ENCODE peak calls at places on chromosomes 7 and 10, in six cellular contexts. F is endothelial cell of umbilical vein; Y is PC-9; O is dorsolateral prefrontal cortex; A is naive thymus-derived CD4-positive, alpha-beta T cell; Z is hepatocyte. H is an unnamed sample.
A peak's percentile ranks its signal among the peaks of the same experiment; 100 is the strongest.

GRCh38 chr10:74681917-74682627 is 144.3 kb upstream of the KAT6B start:
- DNase-seq in F (no peak), Y (no peak), O (no peak), A (no peak), Z (no peak), H (no peak)

GRCh38 chr7:26413007-26413691 is 121.5 kb downstream of the SNX10 start:
- DNase-seq in F (peak; percentile 44), Y (peak; percentile 55), O (no peak), A (no peak), Z (no peak), H (no peak)

GRCh38 chr10:117590516-117590915 is 48.0 kb downstream of the EMX2 start:
- DNase-seq in F (no peak), Y (no peak), O (no peak), A (no peak), Z (no peak), H (no peak)

GRCh38 chr10:110758898-110759297 is 112.8 kb upstream of the PDCD4 start:
- DNase-seq in F (peak; percentile 89), Y (no peak), O (no peak), A (no peak), Z (no peak), H (no peak)

GRCh38 chr10:21985541-21985940 is 18.0 kb downstream of the DNAJC1 start:
- DNase-seq in F (no peak), Y (no peak), O (no peak), A (no peak), Z (no peak), H (no peak)

GRCh38 chr7:124033093-124033806 is 383 bp upstream of the TMEM229A start:
- DNase-seq in F (no peak), Y (no peak), O (peak; percentile 69), A (no peak), Z (peak; percentile 37), H (peak; percentile 76)

GRCh38 chr10:28881483-28881882 is 204.2 kb downstream of the BAMBI start:
- DNase-seq in F (no peak), Y (no peak), O (no peak), A (no peak), Z (no peak), H (no peak)

GRCh38 chr10:110747609-110748464 is 103.7 kb downstream of the RBM20 start:
- DNase-seq in F (peak; percentile 74), Y (no peak), O (no peak), A (no peak), Z (no peak), H (no peak)

GRCh38 chr10:79392506-79393176 is 45.4 kb downstream of the PPIF start:
- DNase-seq in F (no peak), Y (no peak), O (peak; percentile 17), A (no peak), Z (no peak), H (no peak)

GRCh38 chr10:110317866-110318850 is 13.4 kb upstream of the SMNDC1 start:
- DNase-seq in F (no peak), Y (no peak), O (no peak), A (no peak), Z (no peak), H (no peak)

GRCh38 chr10:111297351-111297848 is 220.6 kb downstream of the ADRA2A start:
- DNase-seq in F (no peak), Y (no peak), O (no peak), A (no peak), Z (peak; percentile 31), H (no peak)

GRCh38 chr7:151110236-151110940 is 24.1 kb downstream of the AGAP3 start:
- DNase-seq in F (no peak), Y (no peak), O (no peak), A (no peak), Z (no peak), H (no peak)

GRCh38 chr10:133420579-133420978 is 3.8 kb downstream of the SPRN start:
- DNase-seq in F (no peak), Y (no peak), O (no peak), A (no peak), Z (no peak), H (no peak)

GRCh38 chr7:34160261-34160752 is 255.0 kb downstream of the BMPER start:
- DNase-seq in F (no peak), Y (no peak), O (no peak), A (no peak), Z (no peak), H (no peak)

GRCh38 chr7:100584677-100585510 is 1.0 kb downstream of the LRCH4 start:
- DNase-seq in F (peak; percentile 68), Y (peak; percentile 79), O (no peak), A (no peak), Z (peak; percentile 89), H (no peak)

GRCh38 chr7:29194594-29195417 is at the start of gene CHN2:
- DNase-seq in F (peak; percentile 42), Y (no peak), O (peak; percentile 52), A (peak; percentile 16), Z (peak; percentile 79), H (peak; percentile 57)

GRCh38 chr7:117135553-117135891 is 182.2 kb downstream of the ST7 start:
- DNase-seq in F (no peak), Y (no peak), O (no peak), A (no peak), Z (no peak), H (no peak)

GRCh38 chr7:5677538-5678294 is 103.7 kb downstream of the RNF216 start:
- DNase-seq in F (peak; percentile 84), Y (peak; percentile 62), O (peak; percentile 70), A (peak; percentile 34), Z (peak; percentile 62), H (peak; percentile 48)

GRCh38 chr10:89301231-89301630 is 615 bp upstream of the IFIT2 start:
- DNase-seq in F (peak; percentile 46), Y (no peak), O (no peak), A (no peak), Z (no peak), H (peak; percentile 45)

GRCh38 chr10:91344117-91344856 is 65.9 kb upstream of the HECTD2 start:
- DNase-seq in F (no peak), Y (peak; percentile 42), O (no peak), A (no peak), Z (no peak), H (no peak)

GRCh38 chr10:102964713-102965112 is 46.6 kb downstream of the CNNM2 start:
- DNase-seq in F (no peak), Y (no peak), O (no peak), A (no peak), Z (no peak), H (no peak)

GRCh38 chr7:151472644-151473380 is 32.9 kb upstream of the CRYGN start:
- DNase-seq in F (peak; percentile 86), Y (no peak), O (no peak), A (no peak), Z (no peak), H (no peak)

GRCh38 chr7:22866965-22867364 is 44.3 kb upstream of the TOMM7 start:
- DNase-seq in F (peak; percentile 61), Y (no peak), O (no peak), A (no peak), Z (no peak), H (no peak)

GRCh38 chr7:51607447-51607846 is 290.8 kb upstream of the COBL start:
- DNase-seq in F (no peak), Y (no peak), O (no peak), A (no peak), Z (no peak), H (no peak)

GRCh38 chr7:66296555-66296954 is 91.4 kb downstream of the TPST1 start:
- DNase-seq in F (no peak), Y (no peak), O (no peak), A (no peak), Z (no peak), H (no peak)

GRCh38 chr10:120945801-120946302 is 94.7 kb downstream of the WDR11 start:
- DNase-seq in F (no peak), Y (no peak), O (peak; percentile 94), A (no peak), Z (no peak), H (peak; percentile 90)

GRCh38 chr7:155381852-155382801 is 75.8 kb upstream of the EN2 start:
- DNase-seq in F (no peak), Y (no peak), O (no peak), A (no peak), Z (no peak), H (peak; percentile 62)

GRCh38 chr10:97685395-97685958 is 1.6 kb downstream of the AVPI1 start:
- DNase-seq in F (peak; percentile 32), Y (peak; percentile 63), O (no peak), A (no peak), Z (no peak), H (no peak)

GRCh38 chr10:58919927-58920654 is 256.4 kb upstream of the PHYHIPL start:
- DNase-seq in F (no peak), Y (peak; percentile 74), O (no peak), A (no peak), Z (no peak), H (no peak)
- H3K27ac ChIP-seq in F (no peak overlapping the region), Y (peak overlapping the region; percentile 17), O (no peak overlapping the region), A (no peak overlapping the region), Z (no peak overlapping the region), H (no peak overlapping the region)

DNA sequence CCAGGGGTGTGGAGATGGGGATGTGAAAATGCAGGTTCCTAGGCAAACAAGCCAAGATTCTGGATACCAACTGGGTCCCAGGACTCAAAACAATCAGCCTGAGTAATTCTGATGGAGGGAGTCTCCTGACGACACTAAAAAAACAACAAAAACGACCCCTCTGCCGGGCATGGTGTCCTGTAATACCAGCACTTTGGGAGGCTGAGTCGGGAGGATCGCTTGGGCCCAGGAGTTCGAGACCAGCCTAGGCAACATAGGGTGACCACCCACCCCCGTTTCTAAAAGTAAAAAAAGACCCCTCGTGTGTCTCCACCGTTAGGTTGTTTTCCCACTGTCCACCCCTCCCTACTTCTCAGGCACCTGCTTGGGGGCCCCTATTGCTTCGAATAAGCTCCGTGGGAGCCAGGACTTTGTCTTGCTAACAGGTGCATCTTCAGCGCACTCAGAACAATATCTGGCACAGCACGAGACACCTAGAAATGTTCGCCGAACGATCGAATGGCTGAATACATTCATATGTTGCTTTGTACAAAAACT is 743 bp upstream of the NRF1 start:
- DNase-seq in F (no peak), Y (no peak), O (no peak), A (no peak), Z (peak; percentile 15), H (no peak)
- H3K27ac ChIP-seq in F (peak overlapping the region; percentile 81), Y (peak overlapping the region; percentile 75), O (peak overlapping the region; percentile 98), A (peak overlapping the region; percentile 82), Z (peak overlapping the region; percentile 97), H (peak overlapping the region; percentile 94)

DNA sequence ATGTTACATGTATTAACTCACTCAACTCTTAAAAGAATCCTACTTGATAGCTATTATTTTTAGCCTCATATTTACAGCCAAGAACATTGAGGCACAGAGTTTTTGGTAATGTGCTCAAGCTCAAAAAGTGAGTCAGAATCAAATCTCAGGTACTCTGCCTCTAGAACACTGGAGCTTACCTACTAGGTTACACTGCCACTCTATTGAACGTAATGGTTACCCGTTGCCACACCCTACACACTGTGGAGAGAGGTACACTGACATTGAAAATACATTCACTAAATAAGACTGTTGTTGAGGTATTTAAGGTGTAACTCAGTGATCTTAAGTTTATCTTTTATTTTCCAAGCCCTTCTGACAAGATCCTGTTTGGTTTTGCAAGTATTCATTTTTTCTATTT is 17.9 kb downstream of the SLC26A3 start:
- DNase-seq in F (no peak), Y (no peak), O (no peak), A (no peak), Z (no peak), H (no peak)
- H3K27ac ChIP-seq in F (no peak overlapping the region), Y (no peak overlapping the region), O (no peak overlapping the region), A (no peak overlapping the region), Z (peak overlapping the region; percentile 48), H (no peak overlapping the region)

DNA sequence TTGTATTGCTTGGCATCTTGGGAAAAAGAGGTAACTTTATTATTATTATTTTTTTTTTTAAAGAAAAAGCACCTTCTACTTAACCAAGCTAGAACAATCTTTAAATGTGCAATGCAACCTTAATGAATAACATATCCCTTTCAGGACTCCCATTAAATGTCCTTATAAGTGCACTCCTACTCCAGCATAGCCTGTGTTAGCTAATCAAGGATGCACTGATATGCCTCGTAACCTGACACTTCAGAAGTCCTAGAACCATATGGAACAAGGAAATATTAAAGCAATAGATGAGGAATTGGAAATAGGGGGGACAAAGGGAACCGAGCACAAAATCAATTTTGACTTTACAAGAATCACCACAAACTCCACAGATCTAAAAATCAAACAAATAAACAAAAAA is 522.4 kb downstream of the PARD3 start:
- DNase-seq in F (no peak), Y (no peak), O (no peak), A (no peak), Z (no peak), H (no peak)
- H3K27ac ChIP-seq in F (no peak overlapping the region), Y (no peak overlapping the region), O (no peak overlapping the region), A (no peak overlapping the region), Z (no peak overlapping the region), H (no peak overlapping the region)

H was measured in substantia nigra.